ENCODE peak calls at places on chromosomes 1 and 21, in seven cellular contexts. J is left lung, L is IMR-90, K is brain pericyte, U is left ventricle myocardium inferior, N is NCI-H1105, V is ureter. A is an unnamed sample.

GRCh38 chr1:238811211-238811610 is 575.2 kb upstream of the CHRM3 start:
- DNase-seq in V (no peak), K (no peak), L (no peak), J (no peak), U (no peak), N (no peak), A (no peak)

GRCh38 chr1:168972887-168973286 is 133.6 kb upstream of the ATP1B1 start:
- DNase-seq in L (no peak), U (no peak), K (no peak), J (peak; percentile 76), V (no peak), N (no peak), A (peak; percentile 60)

GRCh38 chr1:156862602-156863599 is 2.2 kb downstream of the NTRK1 start:
- DNase-seq in J (no peak), K (no peak), L (no peak), U (no peak), N (no peak), V (no peak), A (no peak)

GRCh38 chr1:150397392-150398032 is 33.6 kb downstream of the RPRD2 start:
- DNase-seq in L (no peak), N (no peak), U (no peak), K (no peak), J (no peak), V (no peak), A (no peak)

GRCh38 chr21:45957986-45958610 is 23.5 kb upstream of the COL6A1 start:
- DNase-seq in J (no peak), V (no peak), N (no peak), L (peak; percentile 30), K (no peak), U (peak; percentile 49), A (no peak)

GRCh38 chr1:152050886-152051764 is 14.3 kb upstream of the S100A11 start:
- DNase-seq in J (no peak), U (no peak), N (no peak), L (peak; percentile 25), K (no peak), V (peak; percentile 67), A (no peak)

GRCh38 chr21:26686705-26687104 is 113.6 kb upstream of the CYYR1 start:
- DNase-seq in V (no peak), U (no peak), N (no peak), K (no peak), J (no peak), L (no peak), A (no peak)

GRCh38 chr1:160058087-160058486 is 11.9 kb downstream of the KCNJ10 start:
- DNase-seq in N (no peak), L (no peak), U (no peak), V (no peak), K (no peak), J (no peak), A (no peak)

GRCh38 chr1:25616080-25616931 is at the start of gene MAN1C1:
- DNase-seq in K (peak; percentile 45), U (peak; percentile 91), N (peak; percentile 93), V (peak; percentile 85), L (peak; percentile 73), J (peak; percentile 88), A (peak; percentile 92)

GRCh38 chr1:204863024-204863423 is 7.6 kb upstream of the NFASC start:
- DNase-seq in V (no peak), J (no peak), N (no peak), L (no peak), K (no peak), U (no peak), A (no peak)

GRCh38 chr1:201134405-201134804 is 7.4 kb upstream of the ASCL5 start:
- DNase-seq in U (no peak), J (no peak), V (no peak), N (no peak), K (no peak), L (no peak), A (no peak)

GRCh38 chr1:210758761-210759160 is 375.2 kb downstream of the KCNH1 start:
- DNase-seq in N (no peak), J (no peak), U (no peak), L (no peak), V (no peak), K (no peak), A (no peak)

GRCh38 chr21:46096997-46097825 is 701 bp upstream of the COL6A2 start:
- DNase-seq in L (no peak), V (peak; percentile 48), J (no peak), N (no peak), U (no peak), K (no peak), A (no peak)

GRCh38 chr1:234970731-234971476 is 157.7 kb downstream of the TOMM20 start:
- DNase-seq in V (peak; percentile 78), L (peak; percentile 98), U (peak; percentile 78), K (peak; percentile 97), J (peak; percentile 75), N (no peak), A (peak; percentile 60)

GRCh38 chr1:9448132-9449105 is 90.8 kb upstream of the SLC25A33 start:
- DNase-seq in K (no peak), V (no peak), U (no peak), J (no peak), N (no peak), L (peak; percentile 23), A (peak; percentile 27)

GRCh38 chr1:92887465-92887864 is 55.6 kb downstream of the RPL5 start:
- DNase-seq in J (no peak), K (no peak), V (no peak), U (no peak), N (no peak), L (no peak), A (no peak)

GRCh38 chr1:43954036-43954435 is 7.3 kb downstream of the IPO13 start:
- DNase-seq in V (no peak), L (no peak), U (no peak), K (no peak), J (no peak), N (no peak), A (no peak)

GRCh38 chr1:226209307-226210059 is 14.0 kb upstream of the MIXL1 start:
- DNase-seq in U (no peak), J (no peak), K (no peak), V (no peak), L (no peak), N (no peak), A (no peak)

GRCh38 chr1:153773004-153773921 is 1.9 kb upstream of the SLC27A3 start:
- DNase-seq in V (no peak), L (no peak), U (no peak), J (no peak), K (no peak), N (no peak), A (no peak)

GRCh38 chr1:64167176-64167575 is 36.2 kb upstream of the UBE2U start:
- DNase-seq in N (no peak), U (no peak), L (peak; percentile 56), J (no peak), V (no peak), K (no peak), A (no peak)

GRCh38 chr1:181317261-181317924 is 165.9 kb upstream of the CACNA1E start:
- DNase-seq in J (no peak), L (no peak), V (no peak), N (no peak), U (no peak), K (no peak), A (no peak)

A was measured in NCI-H345.